ENCODE peak calls at places on chromosome X, in eight cellular contexts. D is GM23338, R is testis, U is cardiac muscle cell, V is astrocyte, H is heart right ventricle, C is Peyer's patch, S is endothelial cell of umbilical vein. X is an unnamed sample.

GRCh38 chrX:102517331-102517730 is 792 bp upstream of the TMSB15A start:
- DNase-seq in D (peak; percentile 17), R (no peak), U (no peak), V (no peak), H (no peak), C (no peak), S (peak; percentile 11), X (no peak)

GRCh38 chrX:23704673-23705206 is 37.4 kb downstream of the PRDX4 start:
- DNase-seq in D (no peak), R (no peak), U (no peak), V (no peak), H (no peak), C (no peak), S (no peak), X (no peak)

GRCh38 chrX:23692166-23692565 is 24.9 kb downstream of the PRDX4 start:
- DNase-seq in D (no peak), R (no peak), U (no peak), V (no peak), H (no peak), C (no peak), S (no peak), X (no peak)

GRCh38 chrX:6384391-6384790 is 150.5 kb downstream of the VCX3A start:
- DNase-seq in D (no peak), R (no peak), U (no peak), V (no peak), H (no peak), C (no peak), S (no peak), X (no peak)

GRCh38 chrX:22059800-22060199 is 27.7 kb downstream of the PHEX start:
- DNase-seq in D (no peak), R (no peak), U (peak; percentile 22), V (no peak), H (no peak), C (no peak), S (no peak), X (no peak)

GRCh38 chrX:46759645-46759974 is 692 bp upstream of the SLC9A7 start:
- DNase-seq in D (peak; percentile 38), R (no peak), U (no peak), V (no peak), H (no peak), C (no peak), S (no peak), X (no peak)

GRCh38 chrX:123736333-123736921 is 3.6 kb upstream of the THOC2 start:
- DNase-seq in D (no peak), R (no peak), U (no peak), V (peak; percentile 82), H (no peak), C (no peak), S (no peak), X (no peak)

GRCh38 chrX:35166023-35166422 is 223.4 kb downstream of the FAM47B start:
- DNase-seq in D (no peak), R (no peak), U (peak; percentile 8), V (no peak), H (no peak), C (no peak), S (peak; percentile 0), X (peak; percentile 2)

GRCh38 chrX:30513284-30513683 is 64.3 kb downstream of the TASL start:
- DNase-seq in D (peak; percentile 32), R (no peak), U (peak; percentile 25), V (no peak), H (no peak), C (no peak), S (peak; percentile 2), X (no peak)
- TF ChIP-seq CTCF in D (peak; percentile 68), R (no peak), U (peak; percentile 38), V (peak; percentile 36), H (peak; percentile 57), C (peak; percentile 22), S (no peak), X (peak; percentile 56)

DNA sequence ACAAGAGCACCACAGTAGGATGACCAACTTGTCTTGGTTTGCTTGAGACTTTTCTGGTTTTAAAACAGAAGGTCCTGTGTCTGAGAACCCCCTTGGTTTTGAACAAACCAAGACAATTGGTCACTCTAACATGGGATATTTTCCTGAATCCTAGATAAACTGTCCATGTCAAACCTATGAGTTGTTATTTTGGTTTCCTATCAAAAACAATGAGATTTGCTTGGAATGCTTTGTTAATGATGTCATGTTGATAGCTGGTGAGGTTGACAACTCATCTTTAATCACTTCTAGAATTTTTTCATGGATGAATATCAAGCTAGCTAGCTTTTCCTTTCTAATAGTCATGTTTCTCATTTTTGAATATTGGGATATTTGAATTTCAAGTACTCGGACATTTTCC is 518.3 kb upstream of the ARX start:
- DNase-seq in D (no peak), R (no peak), U (no peak), V (peak; percentile 1), H (no peak), C (no peak), S (peak; percentile 32), X (no peak)
- H3K36me3 ChIP-seq in D (no peaks in the 10 kb centered on the region), R (no peaks in the 10 kb centered on the region), U (no peaks in the 10 kb centered on the region), V (no peaks in the 10 kb centered on the region), H (no peaks in the 10 kb centered on the region), C (no peaks in the 10 kb centered on the region), S (no peaks in the 10 kb centered on the region), X (no peaks in the 10 kb centered on the region)

GRCh38 chrX:69216446-69216845 is 51.2 kb upstream of the PJA1 start:
- DNase-seq in D (no peak), R (no peak), U (no peak), V (no peak), H (no peak), C (no peak), S (no peak), X (no peak)

GRCh38 chrX:69216911-69217310 is 51.7 kb upstream of the PJA1 start:
- DNase-seq in D (no peak), R (no peak), U (no peak), V (no peak), H (no peak), C (no peak), S (no peak), X (no peak)

GRCh38 chrX:69218407-69218806 is 53.2 kb upstream of the PJA1 start:
- DNase-seq in D (no peak), R (no peak), U (no peak), V (no peak), H (no peak), C (no peak), S (no peak), X (no peak)

GRCh38 chrX:69222103-69223090 is 57.1 kb upstream of the PJA1 start:
- DNase-seq in D (peak; percentile 86), R (peak; percentile 79), U (peak; percentile 80), V (peak; percentile 25), H (peak; percentile 49), C (peak; percentile 78), S (peak; percentile 39), X (peak; percentile 2)

GRCh38 chrX:69221239-69222102 is 56.2 kb upstream of the PJA1 start:
- DNase-seq in D (peak; percentile 58), R (no peak), U (no peak), V (no peak), H (no peak), C (no peak), S (no peak), X (no peak)
- H3K27me3 ChIP-seq in D (peaks cover 40% of the 10 kb centered on the region), R (no peaks in the 10 kb centered on the region), U (no peaks in the 10 kb centered on the region), V (no peaks in the 10 kb centered on the region), H (no peaks in the 10 kb centered on the region), C (no peaks in the 10 kb centered on the region), S (no peaks in the 10 kb centered on the region), X (peaks cover 2% of the 10 kb centered on the region)

DNA sequence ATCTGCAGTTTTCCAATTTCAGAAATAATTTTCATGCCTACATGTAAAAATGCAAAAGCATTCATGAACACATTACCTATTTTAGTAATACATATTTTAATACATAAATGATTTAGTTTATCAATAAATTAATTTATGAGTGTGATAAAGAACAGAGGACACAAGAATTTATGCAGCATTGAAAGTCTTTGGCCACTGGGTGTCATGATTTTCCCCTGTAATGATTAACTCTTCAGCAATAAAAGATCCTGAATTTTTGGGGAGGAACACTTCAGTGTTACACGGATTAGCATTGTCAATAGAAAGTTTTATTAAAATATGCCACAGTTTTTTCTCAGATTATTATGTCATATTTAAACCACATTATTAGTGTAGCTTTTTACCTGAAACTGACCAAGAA is 8.6 kb upstream of the VCX2 start:
- DNase-seq in D (no peak), R (no peak), U (no peak), V (no peak), H (no peak), C (no peak), S (no peak), X (no peak)
- TF ChIP-seq CTCF in D (no peak), R (no peak), U (peak; percentile 12), V (peak; percentile 7), H (peak; percentile 23), C (no peak), S (no peak), X (no peak)